ENCODE peak calls at places on chromosomes 2 and 18, in ten cellular contexts. One of them, this sample, is unnamed.
A peak's percentile ranks its signal among the peaks of the same experiment; 100 is the strongest.

GRCh38 chr2:49044680-49045079 is 109.6 kb downstream of the FSHR start:
- DNase-seq in MV-4-11: no peak
- DNase-seq in activated T-cell treated with anti-CD3 and anti-CD28 coated beads, Interleukin-2, amount 50 U/mL, for 24 hours: no peak
- DNase-seq in mucosa of descending colon: no peak
- DNase-seq in adrenal gland: no peak
- DNase-seq in chondrocyte: no peak
- DNase-seq in Peyer's patch: no peak
- DNase-seq in heart right ventricle: no peak
- DNase-seq in cardiac septum: no peak
- DNase-seq in lower lobe of right lung: no peak
- DNase-seq in this sample: no peak

GRCh38 chr18:45981852-45982251 is 14.7 kb upstream of the EPG5 start:
- DNase-seq in MV-4-11: peak; percentile 39
- DNase-seq in activated T-cell treated with anti-CD3 and anti-CD28 coated beads, Interleukin-2, amount 50 U/mL, for 24 hours: no peak
- DNase-seq in mucosa of descending colon: no peak
- DNase-seq in adrenal gland: no peak
- DNase-seq in chondrocyte: no peak
- DNase-seq in Peyer's patch: no peak
- DNase-seq in heart right ventricle: no peak
- DNase-seq in cardiac septum: no peak
- DNase-seq in lower lobe of right lung: no peak
- DNase-seq in this sample: no peak

GRCh38 chr2:28662468-28663095 is 89.0 kb upstream of the PPP1CB start:
- DNase-seq in MV-4-11: no peak
- DNase-seq in activated T-cell treated with anti-CD3 and anti-CD28 coated beads, Interleukin-2, amount 50 U/mL, for 24 hours: no peak
- DNase-seq in mucosa of descending colon: peak; percentile 57
- DNase-seq in adrenal gland: no peak
- DNase-seq in chondrocyte: no peak
- DNase-seq in Peyer's patch: no peak
- DNase-seq in heart right ventricle: no peak
- DNase-seq in cardiac septum: peak; percentile 63
- DNase-seq in lower lobe of right lung: no peak
- DNase-seq in this sample: no peak

GRCh38 chr18:79965119-79965902 is 868 bp downstream of the HSBP1L1 start:
- DNase-seq in MV-4-11: peak; percentile 40
- DNase-seq in activated T-cell treated with anti-CD3 and anti-CD28 coated beads, Interleukin-2, amount 50 U/mL, for 24 hours: peak; percentile 51
- DNase-seq in mucosa of descending colon: peak; percentile 81
- DNase-seq in adrenal gland: peak; percentile 62
- DNase-seq in chondrocyte: peak; percentile 85
- DNase-seq in Peyer's patch: peak; percentile 78
- DNase-seq in heart right ventricle: no peak
- DNase-seq in cardiac septum: peak; percentile 69
- DNase-seq in lower lobe of right lung: peak; percentile 73
- DNase-seq in this sample: peak; percentile 76

GRCh38 chr18:23740105-23740830 is 51.0 kb downstream of the LAMA3 start:
- DNase-seq in MV-4-11: peak; percentile 99
- DNase-seq in activated T-cell treated with anti-CD3 and anti-CD28 coated beads, Interleukin-2, amount 50 U/mL, for 24 hours: no peak
- DNase-seq in mucosa of descending colon: no peak
- DNase-seq in adrenal gland: no peak
- DNase-seq in chondrocyte: no peak
- DNase-seq in Peyer's patch: no peak
- DNase-seq in heart right ventricle: no peak
- DNase-seq in cardiac septum: no peak
- DNase-seq in lower lobe of right lung: no peak
- DNase-seq in this sample: no peak

GRCh38 chr18:34807106-34807796 is 97.2 kb downstream of the DTNA start:
- DNase-seq in MV-4-11: no peak
- DNase-seq in activated T-cell treated with anti-CD3 and anti-CD28 coated beads, Interleukin-2, amount 50 U/mL, for 24 hours: no peak
- DNase-seq in mucosa of descending colon: no peak
- DNase-seq in adrenal gland: no peak
- DNase-seq in chondrocyte: no peak
- DNase-seq in Peyer's patch: no peak
- DNase-seq in heart right ventricle: no peak
- DNase-seq in cardiac septum: no peak
- DNase-seq in lower lobe of right lung: no peak
- DNase-seq in this sample: no peak

GRCh38 chr18:61882296-61883004 is 10.4 kb downstream of the RNF152 start:
- DNase-seq in MV-4-11: no peak
- DNase-seq in activated T-cell treated with anti-CD3 and anti-CD28 coated beads, Interleukin-2, amount 50 U/mL, for 24 hours: no peak
- DNase-seq in mucosa of descending colon: no peak
- DNase-seq in adrenal gland: no peak
- DNase-seq in chondrocyte: no peak
- DNase-seq in Peyer's patch: no peak
- DNase-seq in heart right ventricle: no peak
- DNase-seq in cardiac septum: no peak
- DNase-seq in lower lobe of right lung: no peak
- DNase-seq in this sample: no peak

GRCh38 chr2:48105848-48106247 is 199.6 kb upstream of the FBXO11 start:
- DNase-seq in MV-4-11: peak; percentile 53
- DNase-seq in activated T-cell treated with anti-CD3 and anti-CD28 coated beads, Interleukin-2, amount 50 U/mL, for 24 hours: no peak
- DNase-seq in mucosa of descending colon: no peak
- DNase-seq in adrenal gland: no peak
- DNase-seq in chondrocyte: no peak
- DNase-seq in Peyer's patch: no peak
- DNase-seq in heart right ventricle: no peak
- DNase-seq in cardiac septum: no peak
- DNase-seq in lower lobe of right lung: no peak
- DNase-seq in this sample: no peak

GRCh38 chr2:102707796-102708713 is 53.8 kb upstream of the TMEM182 start:
- DNase-seq in MV-4-11: no peak
- DNase-seq in activated T-cell treated with anti-CD3 and anti-CD28 coated beads, Interleukin-2, amount 50 U/mL, for 24 hours: no peak
- DNase-seq in mucosa of descending colon: no peak
- DNase-seq in adrenal gland: no peak
- DNase-seq in chondrocyte: no peak
- DNase-seq in Peyer's patch: no peak
- DNase-seq in heart right ventricle: no peak
- DNase-seq in cardiac septum: no peak
- DNase-seq in lower lobe of right lung: no peak
- DNase-seq in this sample: no peak

GRCh38 chr18:8780227-8780626 is 74.9 kb downstream of the MTCL1 start:
- DNase-seq in MV-4-11: no peak
- DNase-seq in activated T-cell treated with anti-CD3 and anti-CD28 coated beads, Interleukin-2, amount 50 U/mL, for 24 hours: no peak
- DNase-seq in mucosa of descending colon: no peak
- DNase-seq in adrenal gland: no peak
- DNase-seq in chondrocyte: no peak
- DNase-seq in Peyer's patch: no peak
- DNase-seq in heart right ventricle: no peak
- DNase-seq in cardiac septum: no peak
- DNase-seq in lower lobe of right lung: no peak
- DNase-seq in this sample: no peak

GRCh38 chr18:39952816-39953215 is 2002.2 kb upstream of the PIK3C3 start:
- DNase-seq in MV-4-11: no peak
- DNase-seq in activated T-cell treated with anti-CD3 and anti-CD28 coated beads, Interleukin-2, amount 50 U/mL, for 24 hours: no peak
- DNase-seq in mucosa of descending colon: no peak
- DNase-seq in adrenal gland: no peak
- DNase-seq in chondrocyte: no peak
- DNase-seq in Peyer's patch: no peak
- DNase-seq in heart right ventricle: no peak
- DNase-seq in cardiac septum: no peak
- DNase-seq in lower lobe of right lung: no peak
- DNase-seq in this sample: no peak

GRCh38 chr2:10482460-10482859 is 34.3 kb upstream of the ODC1 start:
- DNase-seq in MV-4-11: no peak
- DNase-seq in activated T-cell treated with anti-CD3 and anti-CD28 coated beads, Interleukin-2, amount 50 U/mL, for 24 hours: no peak
- DNase-seq in mucosa of descending colon: no peak
- DNase-seq in adrenal gland: no peak
- DNase-seq in chondrocyte: no peak
- DNase-seq in Peyer's patch: peak; percentile 7
- DNase-seq in heart right ventricle: no peak
- DNase-seq in cardiac septum: peak; percentile 35
- DNase-seq in lower lobe of right lung: no peak
- DNase-seq in this sample: peak; percentile 36

GRCh38 chr18:5546660-5547059 is 2.9 kb upstream of the EPB41L3 start:
- DNase-seq in MV-4-11: peak; percentile 73
- DNase-seq in activated T-cell treated with anti-CD3 and anti-CD28 coated beads, Interleukin-2, amount 50 U/mL, for 24 hours: no peak
- DNase-seq in mucosa of descending colon: no peak
- DNase-seq in adrenal gland: peak; percentile 48
- DNase-seq in chondrocyte: no peak
- DNase-seq in Peyer's patch: no peak
- DNase-seq in heart right ventricle: no peak
- DNase-seq in cardiac septum: no peak
- DNase-seq in lower lobe of right lung: no peak
- DNase-seq in this sample: no peak

GRCh38 chr2:42443980-42444379 is 49.8 kb downstream of the KCNG3 start:
- DNase-seq in MV-4-11: no peak
- DNase-seq in activated T-cell treated with anti-CD3 and anti-CD28 coated beads, Interleukin-2, amount 50 U/mL, for 24 hours: no peak
- DNase-seq in mucosa of descending colon: no peak
- DNase-seq in adrenal gland: no peak
- DNase-seq in chondrocyte: no peak
- DNase-seq in Peyer's patch: no peak
- DNase-seq in heart right ventricle: no peak
- DNase-seq in cardiac septum: no peak
- DNase-seq in lower lobe of right lung: no peak
- DNase-seq in this sample: no peak

GRCh38 chr2:55839182-55839819 is 84.3 kb downstream of the EFEMP1 start:
- DNase-seq in MV-4-11: peak; percentile 18
- DNase-seq in activated T-cell treated with anti-CD3 and anti-CD28 coated beads, Interleukin-2, amount 50 U/mL, for 24 hours: no peak
- DNase-seq in mucosa of descending colon: no peak
- DNase-seq in adrenal gland: no peak
- DNase-seq in chondrocyte: no peak
- DNase-seq in Peyer's patch: no peak
- DNase-seq in heart right ventricle: no peak
- DNase-seq in cardiac septum: no peak
- DNase-seq in lower lobe of right lung: no peak
- DNase-seq in this sample: no peak

GRCh38 chr2:38709515-38710194 is 41.5 kb downstream of the SRSF7 start:
- DNase-seq in MV-4-11: no peak
- DNase-seq in activated T-cell treated with anti-CD3 and anti-CD28 coated beads, Interleukin-2, amount 50 U/mL, for 24 hours: peak; percentile 60
- DNase-seq in mucosa of descending colon: no peak
- DNase-seq in adrenal gland: no peak
- DNase-seq in chondrocyte: no peak
- DNase-seq in Peyer's patch: no peak
- DNase-seq in heart right ventricle: no peak
- DNase-seq in cardiac septum: no peak
- DNase-seq in lower lobe of right lung: no peak
- DNase-seq in this sample: no peak

This sample was measured in posterior vena cava.